ENCODE peak calls at places on chromosomes 16 and 17, in five cellular contexts. R is PC-3, K is H1, V is mammary epithelial cell, O is fibroblast of lung. D is an unnamed sample.

GRCh38 chr17:20994779-20995149 is 48.0 kb downstream of the USP22 start:
- DNase-seq in R (no peak), K (no peak), V (no peak), O (no peak), D (no peak)

GRCh38 chr17:63939884-63940283 is 7.8 kb upstream of the CD79B start:
- DNase-seq in R (no peak), K (no peak), V (no peak), O (no peak), D (no peak)

GRCh38 chr16:54816471-54816870 is 114.2 kb upstream of the IRX5 start:
- DNase-seq in R (no peak), K (no peak), V (no peak), O (no peak), D (no peak)

GRCh38 chr16:66198641-66199040 is 167.8 kb upstream of the CDH5 start:
- DNase-seq in R (no peak), K (no peak), V (no peak), O (no peak), D (no peak)

GRCh38 chr17:33977729-33978514 is 277.2 kb upstream of the CCL2 start:
- DNase-seq in R (no peak), K (no peak), V (no peak), O (no peak), D (no peak)

GRCh38 chr16:53457670-53458069 is 23.4 kb downstream of the RBL2 start:
- DNase-seq in R (no peak), K (no peak), V (peak; percentile 29), O (no peak), D (peak; percentile 89)

GRCh38 chr17:45103269-45103795 is 29.0 kb downstream of the PLCD3 start:
- DNase-seq in R (no peak), K (no peak), V (no peak), O (no peak), D (no peak)

GRCh38 chr17:72452286-72453173 is 331.7 kb downstream of the SOX9 start:
- DNase-seq in R (no peak), K (no peak), V (no peak), O (no peak), D (no peak)

GRCh38 chr17:65855245-65855644 is 293.8 kb upstream of the AXIN2 start:
- DNase-seq in R (peak; percentile 98), K (peak; percentile 21), V (peak; percentile 92), O (no peak), D (no peak)

GRCh38 chr16:50469744-50470301 is 78.4 kb upstream of the NKD1 start:
- DNase-seq in R (no peak), K (no peak), V (no peak), O (no peak), D (no peak)

GRCh38 chr16:89317729-89318429 is 100.4 kb downstream of the ZNF778 start:
- DNase-seq in R (no peak), K (no peak), V (no peak), O (no peak), D (no peak)

GRCh38 chr17:64084940-64085649 is 44.8 kb downstream of the ERN1 start:
- DNase-seq in R (no peak), K (no peak), V (no peak), O (peak; percentile 44), D (no peak)

GRCh38 chr16:5763176-5763575 is 665.6 kb upstream of the EEF2KMT start:
- DNase-seq in R (no peak), K (no peak), V (no peak), O (no peak), D (no peak)

GRCh38 chr16:82567203-82567602 is 59.6 kb upstream of the CDH13 start:
- DNase-seq in R (no peak), K (no peak), V (no peak), O (no peak), D (no peak)

GRCh38 chr17:21286771-21287702 is 2.5 kb downstream of the MAP2K3 start:
- DNase-seq in R (peak; percentile 78), K (no peak), V (peak; percentile 59), O (no peak), D (no peak)

GRCh38 chr16:70713342-70713741 is 27.5 kb upstream of the MTSS2 start:
- DNase-seq in R (no peak), K (no peak), V (no peak), O (peak; percentile 31), D (no peak)

GRCh38 chr16:80447263-80447662 is 93.5 kb upstream of the DYNLRB2 start:
- DNase-seq in R (no peak), K (no peak), V (no peak), O (no peak), D (no peak)

GRCh38 chr17:68585643-68586042 is 15.5 kb downstream of the FAM20A start:
- DNase-seq in R (no peak), K (no peak), V (peak; percentile 44), O (no peak), D (no peak)

GRCh38 chr17:48546924-48547838 is 2.3 kb upstream of the HOXB2 start:
- DNase-seq in R (no peak), K (no peak), V (peak; percentile 37), O (peak; percentile 87), D (no peak)

GRCh38 chr17:73646409-73647305 is 2.4 kb upstream of the SDK2 start:
- DNase-seq in R (no peak), K (no peak), V (no peak), O (peak; percentile 18), D (no peak)

GRCh38 chr17:4858880-4859260 is 25.7 kb downstream of the MINK1 start:
- DNase-seq in R (peak; percentile 63), K (no peak), V (peak; percentile 93), O (no peak), D (no peak)

GRCh38 chr16:83046664-83047063 is 419.9 kb downstream of the CDH13 start:
- DNase-seq in R (no peak), K (no peak), V (no peak), O (no peak), D (no peak)

GRCh38 chr16:59392911-59393310 is 658.8 kb upstream of the GOT2 start:
- DNase-seq in R (no peak), K (no peak), V (no peak), O (no peak), D (no peak)

GRCh38 chr16:10605636-10606035 is 25.2 kb upstream of the EMP2 start:
- DNase-seq in R (no peak), K (no peak), V (no peak), O (no peak), D (no peak)

GRCh38 chr16:66476328-66477027 is 49.4 kb downstream of the BEAN1 start:
- DNase-seq in R (no peak), K (no peak), V (no peak), O (no peak), D (peak; percentile 55)

DNA sequence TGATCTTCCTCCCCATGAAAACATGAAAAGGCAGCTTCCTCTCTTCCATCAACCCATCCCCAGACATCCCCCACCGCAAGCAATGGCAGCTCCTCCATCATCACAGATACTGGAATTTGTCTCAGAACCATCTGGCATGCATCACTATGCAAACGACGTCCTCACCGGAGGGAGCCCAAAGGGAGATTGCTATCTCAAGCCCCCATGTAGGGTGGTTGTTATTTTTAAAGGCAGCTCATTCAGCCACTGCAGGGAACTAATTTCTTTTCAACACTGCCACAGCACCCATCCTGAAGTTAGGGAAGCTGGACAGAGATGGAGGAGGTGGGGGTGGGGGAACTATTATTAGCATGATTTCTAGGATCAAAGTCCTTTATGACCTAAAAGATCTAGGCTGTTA is 222.6 kb downstream of the FOXL1 start:
- DNase-seq in R (no peak), K (peak; percentile 38), V (no peak), O (no peak), D (no peak)
- TF ChIP-seq EZH2 in R (no peak), K (no peak), V (no peak), O (no peak), D (no peak)

GRCh38 chr17:22512506-22512905 is 820.2 kb downstream of the KCNJ18 start:
- DNase-seq in R (no peak), K (no peak), V (no peak), O (no peak), D (no peak)
- H3K9me3 ChIP-seq in R (peaks cover 4% of the 10 kb centered on the region), K (peaks cover 46% of the 10 kb centered on the region), V (peaks cover 36% of the 10 kb centered on the region), O (no peaks in the 10 kb centered on the region), D (no peaks in the 10 kb centered on the region)

DNA sequence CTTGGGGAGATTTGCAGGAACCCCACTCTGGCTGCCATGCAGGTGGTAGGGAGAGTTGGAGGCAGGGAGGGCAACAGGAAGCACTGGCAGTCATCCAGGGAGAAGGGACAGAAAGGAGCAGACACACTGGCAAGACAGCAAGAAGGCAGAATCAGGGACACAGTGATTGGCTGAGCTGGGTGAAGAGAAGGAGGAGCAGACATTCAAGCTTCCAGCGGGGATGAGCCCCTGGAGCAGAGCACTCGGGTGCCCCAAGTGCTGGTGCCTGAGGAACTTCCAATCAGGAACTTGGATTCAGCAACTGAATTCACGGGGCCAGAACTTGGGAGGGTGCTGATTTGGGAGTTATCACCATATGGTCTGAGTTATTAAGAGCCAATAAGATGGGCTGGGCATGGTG is 6.3 kb upstream of the ITGA3 start:
- DNase-seq in R (no peak), K (no peak), V (no peak), O (no peak), D (no peak)
- H3K4me2 ChIP-seq in R (no peak overlapping the region), K (no peak overlapping the region), V (no peak overlapping the region), O (no peak overlapping the region), D (no peak overlapping the region)

GRCh38 chr17:13922885-13923284 is 146.4 kb upstream of the COX10 start:
- DNase-seq in R (no peak), K (no peak), V (no peak), O (no peak), D (no peak)
- TF ChIP-seq EZH2 in R (no peak), K (no peak), V (no peak), O (no peak), D (no peak)

GRCh38 chr16:3573146-3573815 is 3.9 kb downstream of the NLRC3 start:
- DNase-seq in R (no peak), K (no peak), V (no peak), O (no peak), D (no peak)
- H3K9me3 ChIP-seq in R (no peaks in the 10 kb centered on the region), K (peaks cover 6% of the 10 kb centered on the region), V (peaks cover 5% of the 10 kb centered on the region), O (peaks cover 2% of the 10 kb centered on the region), D (peaks cover 10% of the 10 kb centered on the region)

GRCh38 chr16:57958544-57958943 is 12.4 kb downstream of the CNGB1 start:
- DNase-seq in R (no peak), K (no peak), V (no peak), O (no peak), D (no peak)

GRCh38 chr16:57960310-57960709 is 10.6 kb downstream of the CNGB1 start:
- DNase-seq in R (no peak), K (no peak), V (no peak), O (no peak), D (no peak)

GRCh38 chr16:57959804-57960203 is 11.1 kb downstream of the CNGB1 start:
- DNase-seq in R (no peak), K (no peak), V (no peak), O (no peak), D (no peak)

GRCh38 chr16:57957396-57958392 is 13.2 kb downstream of the CNGB1 start:
- DNase-seq in R (no peak), K (no peak), V (no peak), O (no peak), D (no peak)

GRCh38 chr16:57959121-57959520 is 11.8 kb downstream of the CNGB1 start:
- DNase-seq in R (no peak), K (no peak), V (no peak), O (no peak), D (no peak)
- H3K4me2 ChIP-seq in R (no peak overlapping the region), K (no peak overlapping the region), V (no peak overlapping the region), O (no peak overlapping the region), D (no peak overlapping the region)